ENCODE peak calls at places on chromosome 6, in four cellular contexts. One of them, this sample, is unnamed.

GRCh38 chr6:11044712-11045167 is 635 bp upstream of the ELOVL2 start:
- ATAC-seq in RWPE2: no peak
- ATAC-seq in aorta: no peak
- ATAC-seq in sciatic nerve: no peak
- ATAC-seq in this sample: no peak

GRCh38 chr6:13012977-13013680 is 296.6 kb downstream of the PHACTR1 start:
- ATAC-seq in RWPE2: no peak
- ATAC-seq in aorta: peak
- ATAC-seq in sciatic nerve: peak
- ATAC-seq in this sample: no peak

GRCh38 chr6:15355683-15356099 is 109.8 kb downstream of the JARID2 start:
- ATAC-seq in RWPE2: no peak
- ATAC-seq in aorta: no peak
- ATAC-seq in sciatic nerve: no peak
- ATAC-seq in this sample: no peak

GRCh38 chr6:15453622-15454021 is 207.8 kb downstream of the JARID2 start:
- ATAC-seq in RWPE2: no peak
- ATAC-seq in aorta: no peak
- ATAC-seq in sciatic nerve: no peak
- ATAC-seq in this sample: no peak

GRCh38 chr6:111414373-111414772 is 68.6 kb downstream of the REV3L start:
- ATAC-seq in RWPE2: no peak
- ATAC-seq in aorta: no peak
- ATAC-seq in sciatic nerve: no peak
- ATAC-seq in this sample: no peak

GRCh38 chr6:7176208-7176607 is 68.4 kb downstream of the RREB1 start:
- ATAC-seq in RWPE2: no peak
- ATAC-seq in aorta: no peak
- ATAC-seq in sciatic nerve: peak
- ATAC-seq in this sample: no peak

GRCh38 chr6:21240709-21241108 is 352.8 kb upstream of the SOX4 start:
- ATAC-seq in RWPE2: no peak
- ATAC-seq in aorta: no peak
- ATAC-seq in sciatic nerve: no peak
- ATAC-seq in this sample: no peak

GRCh38 chr6:161557333-161558107 is 283.7 kb upstream of the AGPAT4 start:
- ATAC-seq in RWPE2: peak
- ATAC-seq in aorta: no peak
- ATAC-seq in sciatic nerve: no peak
- ATAC-seq in this sample: no peak

GRCh38 chr6:137086031-137086430 is 41.3 kb upstream of the IL20RA start:
- ATAC-seq in RWPE2: no peak
- ATAC-seq in aorta: no peak
- ATAC-seq in sciatic nerve: no peak
- ATAC-seq in this sample: peak

GRCh38 chr6:169867751-169868191 is 116.3 kb downstream of the ERMARD start:
- ATAC-seq in RWPE2: no peak
- ATAC-seq in aorta: peak
- ATAC-seq in sciatic nerve: no peak
- ATAC-seq in this sample: no peak

GRCh38 chr6:14177413-14178082 is 60.0 kb downstream of the CD83 start:
- ATAC-seq in RWPE2: no peak
- ATAC-seq in aorta: no peak
- ATAC-seq in sciatic nerve: no peak
- ATAC-seq in this sample: peak

GRCh38 chr6:149046822-149047246 is 270.7 kb upstream of the TAB2 start:
- ATAC-seq in RWPE2: no peak
- ATAC-seq in aorta: no peak
- ATAC-seq in sciatic nerve: no peak
- ATAC-seq in this sample: no peak

GRCh38 chr6:70998148-70998547 is 41.3 kb upstream of the B3GAT2 start:
- ATAC-seq in RWPE2: no peak
- ATAC-seq in aorta: no peak
- ATAC-seq in sciatic nerve: no peak
- ATAC-seq in this sample: no peak

GRCh38 chr6:133235219-133235618 is 5.9 kb upstream of the EYA4 start:
- ATAC-seq in RWPE2: peak
- ATAC-seq in aorta: no peak
- ATAC-seq in sciatic nerve: no peak
- ATAC-seq in this sample: no peak

GRCh38 chr6:122372647-122373046 is 26.8 kb upstream of the HSF2 start:
- ATAC-seq in RWPE2: no peak
- ATAC-seq in aorta: no peak
- ATAC-seq in sciatic nerve: no peak
- ATAC-seq in this sample: no peak

GRCh38 chr6:75747985-75748742 is 875 bp upstream of the MYO6 start:
- ATAC-seq in RWPE2: peak
- ATAC-seq in aorta: peak
- ATAC-seq in sciatic nerve: peak
- ATAC-seq in this sample: no peak

GRCh38 chr6:6287415-6287814 is 33.0 kb downstream of the F13A1 start:
- ATAC-seq in RWPE2: no peak
- ATAC-seq in aorta: no peak
- ATAC-seq in sciatic nerve: no peak
- ATAC-seq in this sample: no peak

GRCh38 chr6:35718911-35719381 is 17.9 kb upstream of the ARMC12 start:
- ATAC-seq in RWPE2: no peak
- ATAC-seq in aorta: no peak
- ATAC-seq in sciatic nerve: no peak
- ATAC-seq in this sample: no peak

GRCh38 chr6:85579581-85579980 is 14.1 kb downstream of the SNX14 start:
- ATAC-seq in RWPE2: no peak
- ATAC-seq in aorta: no peak
- ATAC-seq in sciatic nerve: no peak
- ATAC-seq in this sample: peak

GRCh38 chr6:165345700-165346099 is 36.3 kb upstream of the C6orf118 start:
- ATAC-seq in RWPE2: no peak
- ATAC-seq in aorta: no peak
- ATAC-seq in sciatic nerve: no peak
- ATAC-seq in this sample: no peak

GRCh38 chr6:41642960-41643898 is 5.0 kb downstream of the MDFI start:
- ATAC-seq in RWPE2: no peak
- ATAC-seq in aorta: no peak
- ATAC-seq in sciatic nerve: no peak
- ATAC-seq in this sample: no peak

GRCh38 chr6:3159805-3160781 is 2.7 kb upstream of the TUBB2A start:
- ATAC-seq in RWPE2: peak
- ATAC-seq in aorta: no peak
- ATAC-seq in sciatic nerve: no peak
- ATAC-seq in this sample: peak

GRCh38 chr6:31689249-31690110 is 8.6 kb upstream of the LY6G5C start:
- ATAC-seq in RWPE2: no peak
- ATAC-seq in aorta: no peak
- ATAC-seq in sciatic nerve: no peak
- ATAC-seq in this sample: no peak

GRCh38 chr6:36320475-36320874 is 16.2 kb downstream of the BNIP5 start:
- ATAC-seq in RWPE2: no peak
- ATAC-seq in aorta: no peak
- ATAC-seq in sciatic nerve: peak
- ATAC-seq in this sample: peak

GRCh38 chr6:37481793-37482192 is 17.9 kb downstream of the CCDC167 start:
- ATAC-seq in RWPE2: no peak
- ATAC-seq in aorta: no peak
- ATAC-seq in sciatic nerve: no peak
- ATAC-seq in this sample: no peak

GRCh38 chr6:125245523-125246264 is 56.1 kb downstream of the HDDC2 start:
- ATAC-seq in RWPE2: peak
- ATAC-seq in aorta: no peak
- ATAC-seq in sciatic nerve: no peak
- ATAC-seq in this sample: peak

GRCh38 chr6:133241901-133242760 is 974 bp downstream of the EYA4 start:
- ATAC-seq in RWPE2: peak
- ATAC-seq in aorta: peak
- ATAC-seq in sciatic nerve: peak
- ATAC-seq in this sample: no peak

GRCh38 chr6:15322781-15323536 is 77.1 kb downstream of the JARID2 start:
- ATAC-seq in RWPE2: peak
- ATAC-seq in aorta: no peak
- ATAC-seq in sciatic nerve: no peak
- ATAC-seq in this sample: peak

GRCh38 chr6:42969431-42969830 is 8.9 kb downstream of the GNMT start:
- ATAC-seq in RWPE2: no peak
- ATAC-seq in aorta: no peak
- ATAC-seq in sciatic nerve: no peak
- ATAC-seq in this sample: no peak

GRCh38 chr6:148578489-148578814 is 168.4 kb upstream of the UST start:
- ATAC-seq in RWPE2: peak
- ATAC-seq in aorta: peak
- ATAC-seq in sciatic nerve: no peak
- ATAC-seq in this sample: no peak

GRCh38 chr6:159261983-159262382 is 92.8 kb downstream of the FNDC1 start:
- ATAC-seq in RWPE2: no peak
- ATAC-seq in aorta: no peak
- ATAC-seq in sciatic nerve: peak
- ATAC-seq in this sample: no peak

GRCh38 chr6:113634352-113635163 is 222.6 kb upstream of the MARCKS start:
- ATAC-seq in RWPE2: no peak
- ATAC-seq in aorta: no peak
- ATAC-seq in sciatic nerve: no peak
- ATAC-seq in this sample: no peak

GRCh38 chr6:16392010-16392409 is 153.6 kb downstream of the GMPR start:
- ATAC-seq in RWPE2: no peak
- ATAC-seq in aorta: peak
- ATAC-seq in sciatic nerve: no peak
- ATAC-seq in this sample: no peak

This sample was measured in esophagus mucosa.